ENCODE peak calls at places on chromosomes 5 and 9, in four cellular contexts. B is NCI-H1092, I is SW480, K is neural crest cell. T is an unnamed sample.

GRCh38 chr9:78821126-78821822 is 524.3 kb downstream of the PSAT1 start:
- DNase-seq in B (peak; percentile 12), I (peak; percentile 53), K (no peak), T (peak; percentile 68)

GRCh38 chr9:136044207-136044970 is 50.7 kb downstream of the NACC2 start:
- DNase-seq in B (no peak), I (no peak), K (no peak), T (no peak)

GRCh38 chr9:133768859-133769510 is 30.8 kb upstream of the SARDH start:
- DNase-seq in B (no peak), I (no peak), K (no peak), T (no peak)

GRCh38 chr9:4114569-4115505 is 185.0 kb downstream of the GLIS3 start:
- DNase-seq in B (no peak), I (no peak), K (no peak), T (peak; percentile 20)

GRCh38 chr5:134592141-134592746 is 40.4 kb downstream of the SAR1B start:
- DNase-seq in B (no peak), I (peak; percentile 34), K (no peak), T (peak; percentile 30)

GRCh38 chr5:111236995-111237394 is 12.8 kb downstream of the CAMK4 start:
- DNase-seq in B (no peak), I (no peak), K (no peak), T (no peak)

GRCh38 chr9:20044686-20045085 is 255.8 kb upstream of the SLC24A2 start:
- DNase-seq in B (no peak), I (no peak), K (no peak), T (no peak)

GRCh38 chr5:157511656-157512644 is 51.9 kb downstream of the NIPAL4 start:
- DNase-seq in B (no peak), I (peak; percentile 84), K (peak; percentile 16), T (peak; percentile 25)

GRCh38 chr9:134992755-134993124 is 75.0 kb upstream of the FCN1 start:
- DNase-seq in B (no peak), I (no peak), K (no peak), T (no peak)

GRCh38 chr5:14016549-14016948 is 72.1 kb upstream of the DNAH5 start:
- DNase-seq in B (no peak), I (no peak), K (no peak), T (no peak)

GRCh38 chr5:172008689-172009141 is 2.3 kb upstream of the FBXW11 start:
- DNase-seq in B (no peak), I (peak; percentile 31), K (no peak), T (no peak)

GRCh38 chr9:2620876-2621677 is 510 bp upstream of the VLDLR start:
- DNase-seq in B (peak; percentile 88), I (peak; percentile 89), K (peak; percentile 63), T (no peak)

T was measured in LoVo.